ENCODE peak calls at places on chromosome 7, in four cellular contexts. D is neural progenitor cell, U is GM23338, Y is astrocyte. R is an unnamed sample. For H3K4me1, the result is how much of the 10 kb centered on the place peaks cover.

GRCh38 chr7:44149571-44150465 is 8.7 kb upstream of the MYL7 start:
- DNase-seq in D (no peak), U (no peak), Y (no peak), R (no peak)

GRCh38 chr7:92020636-92021035 is 80.0 kb downstream of the AKAP9 start:
- DNase-seq in D (no peak), U (no peak), Y (peak), R (no peak)

GRCh38 chr7:37683263-37684120 is at the start of gene GPR141:
- DNase-seq in D (no peak), U (no peak), Y (no peak), R (no peak)

GRCh38 chr7:824664-825063 is 7.6 kb upstream of the SUN1 start:
- DNase-seq in D (no peak), U (no peak), Y (no peak), R (no peak)

GRCh38 chr7:94761451-94761850 is 105.5 kb upstream of the SGCE start:
- DNase-seq in D (no peak), U (no peak), Y (no peak), R (no peak)

GRCh38 chr7:98993024-98993897 is 114.9 kb downstream of the TRRAP start:
- DNase-seq in D (no peak), U (peak), Y (no peak), R (no peak)

GRCh38 chr7:138105216-138105615 is 29.0 kb downstream of the AKR1D1 start:
- DNase-seq in D (peak), U (peak), Y (no peak), R (no peak)

GRCh38 chr7:17674166-17674955 is 265.9 kb downstream of the SNX13 start:
- DNase-seq in D (no peak), U (no peak), Y (no peak), R (peak)

GRCh38 chr7:93429563-93429962 is 145.0 kb downstream of the CALCR start:
- DNase-seq in D (no peak), U (no peak), Y (no peak), R (no peak)

GRCh38 chr7:119197872-119198527 is 973.5 kb downstream of the ANKRD7 start:
- DNase-seq in D (peak), U (peak), Y (peak), R (peak)

GRCh38 chr7:157239571-157240270 is 97.1 kb upstream of the DNAJB6 start:
- DNase-seq in D (no peak), U (peak), Y (no peak), R (no peak)

DNA sequence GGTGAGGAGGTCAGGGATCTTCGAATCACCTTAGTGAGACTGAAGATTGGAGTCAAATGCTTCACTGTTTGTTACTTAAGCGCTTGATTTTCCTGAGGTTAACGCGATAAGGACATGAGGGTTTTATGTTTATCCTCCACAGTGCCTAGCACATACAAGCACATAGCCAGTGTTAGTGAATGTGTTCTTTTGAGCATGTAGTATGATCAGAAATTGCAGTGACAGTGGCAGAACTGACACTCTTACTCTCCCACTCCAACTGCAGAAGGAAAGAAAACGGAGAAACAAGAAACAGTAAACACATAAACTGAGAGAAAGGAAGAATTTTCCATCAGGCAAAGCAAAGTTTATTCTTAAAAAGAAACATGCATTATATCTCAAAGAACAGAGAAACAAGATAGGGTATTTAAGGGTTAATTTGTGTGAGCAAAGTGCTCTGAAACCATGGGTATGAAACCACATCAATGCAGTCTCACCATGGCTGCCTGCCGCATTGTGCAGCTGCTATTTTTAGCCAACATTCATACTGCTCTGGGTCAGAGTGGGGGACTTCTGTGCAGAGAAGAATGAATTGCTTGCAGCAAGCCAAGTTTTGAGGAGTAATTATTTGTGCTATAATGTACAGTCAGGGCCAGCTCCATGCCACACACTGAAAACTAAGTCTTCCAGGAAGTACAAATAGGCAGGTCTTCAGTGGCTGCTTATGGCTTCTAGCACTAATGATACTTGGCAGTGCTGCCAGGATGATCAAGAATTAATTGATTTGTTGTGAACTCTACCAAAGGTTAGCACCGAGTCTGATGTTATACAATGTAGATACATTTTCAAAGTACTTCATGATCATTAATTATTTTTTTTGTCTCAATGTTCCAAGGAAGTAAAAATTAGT is 152.0 kb downstream of the MACC1 start:
- DNase-seq in D (no peak), U (no peak), Y (peak), R (no peak)
- TF ChIP-seq EZH2 in D (no peak), U (no peak), Y (no peak), R (no peak)

DNA sequence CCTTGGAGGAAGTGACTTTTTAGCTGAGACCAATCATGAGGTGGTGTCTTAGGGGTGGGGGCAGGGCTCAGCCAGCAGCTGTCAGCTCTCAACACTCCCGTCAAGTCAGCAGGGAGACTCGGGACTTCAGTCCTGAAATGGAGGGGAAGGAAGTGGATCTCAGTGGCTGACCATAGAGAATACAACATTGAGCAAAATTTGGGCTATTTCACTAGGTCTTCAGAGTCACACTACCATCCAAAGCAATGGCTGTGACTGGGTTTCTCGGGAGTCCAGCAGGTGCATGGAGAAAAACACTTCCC is 16.9 kb upstream of the GIMAP6 start:
- DNase-seq in D (no peak), U (no peak), Y (no peak), R (no peak)
- TF ChIP-seq CTCF in D (no peak), U (no peak), Y (no peak), R (no peak)

GRCh38 chr7:104444019-104444418 is 115.6 kb downstream of the LHFPL3 start:
- DNase-seq in D (no peak), U (no peak), Y (no peak), R (no peak)
- H3K4me1 ChIP-seq in D (under half), U (under half), Y (under half), R (under half)

DNA sequence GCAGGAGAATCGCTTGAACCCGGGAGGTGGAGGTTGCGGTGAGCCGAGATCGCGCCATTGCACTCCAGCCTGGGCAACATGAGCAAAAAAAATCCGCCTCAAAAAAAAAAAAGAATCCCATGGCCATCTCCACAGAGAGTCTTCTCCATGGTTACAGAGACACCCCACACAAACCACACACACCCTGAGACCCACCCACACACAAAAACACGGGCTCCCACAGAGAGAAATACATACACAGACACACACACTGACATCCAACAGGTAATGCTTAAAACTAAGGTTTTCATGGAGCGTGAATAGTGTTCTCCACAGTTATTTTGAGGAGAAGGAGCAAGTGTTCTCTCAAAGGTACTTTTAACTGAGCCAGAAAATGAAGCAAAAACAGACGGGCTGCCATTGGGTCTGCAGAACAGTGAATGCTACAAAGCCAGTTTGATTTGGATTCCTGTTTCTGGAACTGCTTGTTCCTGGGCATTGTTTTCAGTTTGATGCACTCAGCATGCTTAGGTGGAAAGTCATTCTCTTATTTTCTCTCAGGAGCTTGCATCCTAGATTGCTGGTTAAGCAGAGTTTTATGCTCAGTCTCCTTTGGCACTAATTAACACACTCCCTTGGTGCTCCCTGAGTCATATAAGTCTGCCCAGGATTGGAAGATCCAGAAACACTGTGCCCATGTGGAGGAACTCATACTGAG is 15.4 kb downstream of the AHCYL2 start:
- DNase-seq in D (peak), U (no peak), Y (no peak), R (no peak)
- TF ChIP-seq EZH2 in D (no peak), U (no peak), Y (no peak), R (no peak)

R was measured in A673.